ENCODE peak calls at places on chromosomes 7 and 10, in seven cellular contexts. S, N, P, H, C, Z and B are unnamed samples.

GRCh38 chr10:71971769-71972555 is 7.8 kb downstream of the CHST3 start:
- DNase-seq in H (no peak), C (no peak), N (no peak), Z (no peak), S (no peak), P (no peak), B (no peak)

GRCh38 chr7:115748123-115748738 is 282.3 kb downstream of the TFEC start:
- DNase-seq in H (no peak), C (no peak), S (no peak), Z (peak), N (no peak), P (no peak), B (no peak)

GRCh38 chr7:64875658-64876406 is 27.2 kb upstream of the ZNF273 start:
- DNase-seq in N (no peak), H (no peak), C (no peak), S (no peak), P (no peak), Z (no peak), B (no peak)

GRCh38 chr10:63115732-63116383 is 17.3 kb upstream of the NRBF2 start:
- DNase-seq in Z (peak), P (no peak), H (no peak), S (peak), N (no peak), C (no peak), B (no peak)

GRCh38 chr10:101903827-101904520 is 60.4 kb upstream of the KCNIP2 start:
- DNase-seq in Z (no peak), P (no peak), N (no peak), C (peak), H (no peak), S (peak), B (no peak)

GRCh38 chr7:27784399-27785053 is 44.6 kb downstream of the TAX1BP1 start:
- DNase-seq in N (no peak), S (peak), P (no peak), C (no peak), Z (peak), H (peak), B (no peak)

GRCh38 chr10:15879058-15879457 is 18.8 kb upstream of the MINDY3 start:
- DNase-seq in C (no peak), S (no peak), N (no peak), P (no peak), H (peak), Z (peak), B (no peak)

GRCh38 chr10:5816170-5816569 is 2.9 kb upstream of the GDI2 start:
- DNase-seq in Z (no peak), S (no peak), C (no peak), H (peak), N (no peak), P (no peak), B (no peak)

GRCh38 chr10:132578287-132578951 is 40.8 kb downstream of the INPP5A start:
- DNase-seq in Z (no peak), P (no peak), S (no peak), N (no peak), C (no peak), H (no peak), B (no peak)

GRCh38 chr10:6458814-6459213 is 121.3 kb downstream of the PRKCQ start:
- DNase-seq in P (no peak), C (peak), Z (no peak), N (no peak), H (peak), S (no peak), B (no peak)

GRCh38 chr7:126210707-126211106 is 1042.0 kb downstream of the GRM8 start:
- DNase-seq in H (no peak), S (no peak), Z (no peak), N (no peak), C (no peak), P (no peak), B (no peak)

GRCh38 chr7:26090927-26091519 is 61.0 kb upstream of the NFE2L3 start:
- DNase-seq in H (peak), P (no peak), C (no peak), Z (peak), N (peak), S (peak), B (no peak)

GRCh38 chr10:115045516-115045915 is 47.6 kb upstream of the ATRNL1 start:
- DNase-seq in N (no peak), Z (no peak), H (no peak), S (no peak), C (no peak), P (no peak), B (no peak)

GRCh38 chr10:73117976-73118743 is 7.9 kb downstream of the NUDT13 start:
- DNase-seq in Z (peak), C (no peak), H (no peak), P (no peak), N (no peak), S (no peak), B (no peak)

GRCh38 chr10:28545967-28546644 is 13.2 kb downstream of the WAC start:
- DNase-seq in N (no peak), Z (no peak), H (no peak), C (no peak), S (no peak), P (no peak), B (no peak)

GRCh38 chr7:151727579-151728285 is 149.2 kb downstream of the PRKAG2 start:
- DNase-seq in S (no peak), H (peak), N (no peak), Z (peak), C (peak), P (no peak), B (no peak)

GRCh38 chr7:105000927-105001336 is 13.1 kb upstream of the KMT2E start:
- DNase-seq in C (no peak), S (no peak), N (no peak), H (no peak), Z (no peak), P (no peak), B (no peak)

GRCh38 chr10:132193907-132194552 is 7.3 kb downstream of the DPYSL4 start:
- DNase-seq in C (no peak), S (no peak), H (no peak), N (no peak), Z (peak), P (no peak), B (no peak)

GRCh38 chr7:155680864-155681263 is 36.4 kb downstream of the RBM33 start:
- DNase-seq in H (no peak), P (no peak), S (no peak), Z (no peak), N (no peak), C (no peak), B (no peak)

GRCh38 chr7:137930616-137931015 is 71.3 kb downstream of the CREB3L2 start:
- DNase-seq in C (no peak), Z (peak), P (no peak), N (no peak), S (no peak), H (no peak), B (no peak)

GRCh38 chr7:5620459-5620881 is 161.0 kb downstream of the RNF216 start:
- DNase-seq in C (no peak), H (no peak), N (no peak), P (no peak), S (no peak), Z (no peak), B (no peak)